ENCODE peak calls at places on chromosome 20, in eight cellular contexts. D is bronchial epithelial cell, B is stomach, X is pancreas, R is ovary, F is uterus, G is sigmoid colon, U is heart left ventricle. W is an unnamed sample. For H3K36me3, the result is how much of the 10 kb centered on the place peaks cover.

GRCh38 chr20:37297066-37297736 is 7.7 kb downstream of the MANBAL start:
- DNase-seq in D (peak), U (no peak), X (no peak), G (peak), B (no peak), R (no peak), F (peak), W (peak)

GRCh38 chr20:63319164-63320040 is 26.4 kb downstream of the COL20A1 start:
- DNase-seq in D (no peak), U (no peak), G (peak), F (no peak), B (no peak), X (peak), R (peak), W (no peak)

GRCh38 chr20:32918751-32919150 is 60.0 kb downstream of the EFCAB8 start:
- DNase-seq in D (no peak), U (no peak), R (no peak), B (peak), X (no peak), F (no peak), G (no peak), W (no peak)

GRCh38 chr20:58277578-58278344 is 31.8 kb upstream of the RAB22A start:
- DNase-seq in X (no peak), R (no peak), U (no peak), G (no peak), D (no peak), F (no peak), B (no peak), W (no peak)

GRCh38 chr20:513429-513828 is 30.2 kb downstream of the CSNK2A1 start:
- DNase-seq in U (no peak), G (no peak), B (no peak), D (no peak), R (no peak), X (no peak), F (no peak), W (no peak)

GRCh38 chr20:43165611-43166010 is 24.1 kb downstream of the PTPRT start:
- DNase-seq in X (no peak), R (no peak), F (no peak), U (no peak), B (no peak), D (no peak), G (no peak), W (no peak)

GRCh38 chr20:35644806-35645205 is 19.9 kb downstream of the CPNE1 start:
- DNase-seq in D (no peak), X (no peak), R (no peak), G (no peak), B (no peak), U (no peak), F (no peak), W (no peak)

GRCh38 chr20:43767686-43768474 is 41.1 kb upstream of the GTSF1L start:
- DNase-seq in R (no peak), F (no peak), D (peak), G (no peak), B (no peak), X (no peak), U (no peak), W (no peak)

GRCh38 chr20:50729925-50730764 is 1.2 kb upstream of the PARD6B start:
- DNase-seq in B (no peak), G (no peak), X (peak), U (no peak), R (no peak), D (no peak), F (no peak), W (peak)

GRCh38 chr20:44716309-44717106 is 1.3 kb downstream of the CCN5 start:
- DNase-seq in F (no peak), B (no peak), D (peak), U (no peak), G (peak), R (peak), X (no peak), W (peak)

GRCh38 chr20:35462351-35462750 is 7.0 kb downstream of the CEP250 start:
- DNase-seq in G (no peak), F (no peak), U (no peak), D (no peak), R (no peak), X (no peak), B (no peak), W (no peak)

GRCh38 chr20:53826597-53827291 is 233.1 kb upstream of the ZNF217 start:
- DNase-seq in B (no peak), X (no peak), U (no peak), F (no peak), D (peak), R (no peak), G (no peak), W (no peak)

GRCh38 chr20:48722737-48723191 is 105.0 kb downstream of the PREX1 start:
- DNase-seq in X (peak), G (peak), D (no peak), B (peak), F (no peak), U (no peak), R (no peak), W (peak)

GRCh38 chr20:13008761-13009681 is at the start of gene SPTLC3:
- DNase-seq in R (peak), F (no peak), U (peak), G (peak), X (peak), B (peak), D (peak), W (peak)

GRCh38 chr20:34055290-34055689 is 56.8 kb downstream of the EIF2S2 start:
- DNase-seq in F (no peak), R (no peak), U (no peak), X (no peak), G (no peak), B (no peak), D (no peak), W (no peak)

GRCh38 chr20:49389854-49390253 is 92.6 kb downstream of the KCNB1 start:
- DNase-seq in X (no peak), R (no peak), F (no peak), D (no peak), G (no peak), U (no peak), B (no peak), W (no peak)

GRCh38 chr20:24653306-24653705 is 183.9 kb downstream of the SYNDIG1 start:
- DNase-seq in D (no peak), X (no peak), B (no peak), G (peak), R (no peak), F (no peak), U (no peak), W (no peak)

GRCh38 chr20:57464642-57465211 is 60.2 kb downstream of the CTCFL start:
- DNase-seq in F (no peak), B (no peak), U (no peak), R (no peak), G (no peak), X (no peak), D (peak), W (peak)

GRCh38 chr20:43925215-43925614 is 10.6 kb downstream of the TOX2 start:
- DNase-seq in F (no peak), U (no peak), B (no peak), X (no peak), D (no peak), G (no peak), R (no peak), W (no peak)

GRCh38 chr20:38249536-38250310 is 10.8 kb downstream of the KIAA1755 start:
- DNase-seq in G (peak), B (no peak), X (no peak), D (no peak), U (no peak), R (no peak), F (no peak), W (no peak)

GRCh38 chr20:44410583-44411019 is 55.1 kb downstream of the HNF4A start:
- DNase-seq in B (no peak), R (no peak), U (no peak), D (no peak), F (no peak), G (no peak), X (no peak), W (no peak)

GRCh38 chr20:55576981-55577380 is 428.3 kb downstream of the CBLN4 start:
- DNase-seq in G (no peak), B (no peak), D (no peak), X (no peak), F (no peak), R (no peak), U (no peak), W (no peak)

GRCh38 chr20:58236612-58237317 is 8.3 kb upstream of the ANKRD60 start:
- DNase-seq in U (peak), D (peak), X (peak), R (peak), F (peak), G (peak), B (peak), W (peak)

GRCh38 chr20:41467690-41468089 is 101.1 kb upstream of the EMILIN3 start:
- DNase-seq in F (no peak), X (no peak), R (no peak), B (no peak), U (no peak), G (no peak), D (peak), W (no peak)

GRCh38 chr20:49447364-49447763 is 35.1 kb downstream of the KCNB1 start:
- DNase-seq in F (no peak), D (no peak), U (no peak), X (no peak), B (no peak), R (no peak), G (peak), W (no peak)

GRCh38 chr20:33674294-33675126 is at the start of gene NECAB3:
- DNase-seq in F (peak), D (peak), U (peak), B (peak), R (peak), X (peak), G (peak), W (peak)

DNA sequence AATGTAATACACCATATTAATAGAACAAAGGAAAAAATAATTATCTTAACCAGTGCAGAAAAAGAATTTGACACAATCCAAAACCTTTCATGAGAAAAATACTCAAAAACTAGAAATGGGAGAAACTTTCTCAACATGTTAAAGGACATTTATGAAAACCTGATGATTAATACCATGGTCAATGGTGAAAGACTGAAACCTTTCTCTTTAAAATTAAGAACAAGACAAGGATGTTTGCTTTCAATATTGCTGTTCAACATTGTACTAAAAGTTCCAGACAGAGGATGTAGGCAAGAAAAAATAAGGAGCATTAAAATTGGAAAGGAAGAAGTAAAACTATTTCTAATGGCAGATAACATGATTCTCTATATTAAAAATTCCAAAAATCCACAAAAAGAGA is 981.3 kb upstream of the FLRT3 start:
- DNase-seq in F (no peak), R (no peak), X (no peak), B (no peak), U (no peak), G (no peak), D (no peak), W (no peak)
- H3K4me3 ChIP-seq in F (no peak), R (no peak), X (no peak), B (no peak), U (no peak), G (no peak), D (no peak), W (no peak)

GRCh38 chr20:20490673-20491072 is 122.8 kb downstream of the INSM1 start:
- DNase-seq in F (no peak), X (no peak), U (no peak), R (no peak), G (no peak), B (no peak), D (no peak), W (no peak)
- H3K36me3 ChIP-seq in F (under half), X (under half), U (under half), R (under half), G (under half), B (under half), D (under half), W (under half)

GRCh38 chr20:16970751-16971150 is 222.6 kb downstream of the OTOR start:
- DNase-seq in X (no peak), F (no peak), B (no peak), G (no peak), R (no peak), D (no peak), U (no peak), W (no peak)
- H3K4me3 ChIP-seq in X (no peak), F (no peak), B (no peak), G (no peak), R (no peak), D (no peak), U (no peak), W (no peak)

DNA sequence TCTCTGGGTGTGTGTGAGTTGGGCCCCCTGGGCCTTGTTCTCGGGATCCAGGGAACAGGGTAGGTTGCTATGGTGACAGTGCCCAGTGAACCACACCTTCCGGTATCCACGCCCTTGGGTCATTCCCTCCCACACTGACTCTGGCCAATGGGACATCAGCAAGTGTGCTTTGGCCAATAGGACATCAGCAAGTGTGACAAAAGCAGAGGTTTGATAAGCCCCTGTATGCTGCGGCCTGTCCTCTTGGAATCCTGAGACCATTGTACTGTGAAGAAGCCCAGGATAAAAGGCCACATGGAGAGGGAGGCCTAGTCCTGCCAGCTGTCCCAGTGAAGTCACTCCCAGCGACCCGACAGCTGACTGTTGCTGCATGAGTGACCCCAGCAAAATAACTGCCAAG is 87.5 kb downstream of the CDH22 start:
- DNase-seq in R (no peak), D (no peak), X (no peak), B (no peak), F (no peak), U (no peak), G (no peak), W (no peak)
- H3K36me3 ChIP-seq in R (under half), D (under half), X (under half), B (under half), F (under half), U (under half), G (under half), W (under half)

GRCh38 chr20:6008254-6008653 is 45.6 kb downstream of the LRRN4 start:
- DNase-seq in F (peak), U (peak), X (no peak), R (peak), G (peak), D (peak), B (peak), W (peak)

GRCh38 chr20:6006603-6006949 is 47.3 kb downstream of the LRRN4 start:
- DNase-seq in R (no peak), U (no peak), B (no peak), D (no peak), X (no peak), F (no peak), G (no peak), W (no peak)

GRCh38 chr20:6012166-6012565 is 41.7 kb downstream of the LRRN4 start:
- DNase-seq in F (no peak), D (no peak), U (no peak), X (no peak), B (no peak), R (no peak), G (no peak), W (no peak)

GRCh38 chr20:6007094-6007528 is 46.7 kb downstream of the LRRN4 start:
- DNase-seq in D (peak), G (no peak), U (no peak), F (no peak), R (no peak), B (no peak), X (no peak), W (no peak)

GRCh38 chr20:6007529-6008103 is 46.2 kb downstream of the LRRN4 start:
- DNase-seq in R (no peak), F (no peak), G (no peak), X (no peak), U (no peak), D (peak), B (no peak), W (no peak)
- H3K4me3 ChIP-seq in R (peak), F (peak), G (peak), X (peak), U (peak), D (peak), B (peak), W (peak)

GRCh38 chr20:17364681-17365080 is 137.8 kb downstream of the PCSK2 start:
- DNase-seq in B (no peak), G (no peak), D (no peak), R (no peak), U (no peak), X (no peak), F (no peak), W (no peak)
- H3K36me3 ChIP-seq in B (under half), G (under half), D (under half), R (under half), U (under half), X (under half), F (under half), W (under half)

DNA sequence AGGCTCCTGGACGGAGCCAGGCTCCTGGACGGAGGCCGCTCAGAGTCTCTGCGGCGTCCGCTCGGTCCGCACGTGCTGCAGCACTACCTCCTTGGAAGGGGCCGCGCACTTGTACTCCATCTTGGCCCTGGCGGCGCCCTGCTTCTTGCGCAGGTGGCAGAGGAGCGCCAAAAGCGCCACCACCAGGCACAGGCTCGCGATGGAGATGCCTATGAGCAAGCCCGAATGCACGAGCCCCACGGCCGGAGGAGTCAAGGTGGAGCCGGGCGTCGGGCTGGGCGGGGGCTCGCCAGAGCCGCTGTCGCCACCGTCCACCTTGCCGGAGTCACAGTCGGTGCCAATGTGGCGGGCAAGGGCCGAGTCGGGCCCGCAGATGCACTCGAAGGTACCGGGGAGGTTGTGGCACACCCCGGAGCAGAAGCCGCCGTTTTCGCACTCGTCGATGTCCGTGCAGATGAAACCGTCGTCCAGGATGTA is 1.7 kb downstream of the THBD start:
- DNase-seq in X (no peak), R (no peak), U (peak), D (no peak), F (no peak), G (no peak), B (peak), W (no peak)
- H3K4me3 ChIP-seq in X (peak), R (peak), U (peak), D (peak), F (peak), G (peak), B (peak), W (no peak)